ENCODE peak calls at places on chromosome 22, in nine cellular contexts. X is adipocyte; H is AG09309; E is neuronal stem cell; P is breast epithelium; O is heart left ventricle; U is H1; A is fibroblast of mammary gland; G is CD4-positive, CD25-positive, alpha-beta regulatory T cell. F is an unnamed sample.

GRCh38 chr22:46376908-46377565 is 41.5 kb downstream of the TRMU start:
- DNase-seq in E (no peak), H (no peak), U (no peak), O (no peak), X (no peak), P (no peak), G (no peak), A (no peak), F (no peak)

GRCh38 chr22:26835929-26836528 is 178.6 kb downstream of the MIAT start:
- DNase-seq in A (peak), G (peak), E (peak), P (no peak), O (no peak), U (peak), H (no peak), X (peak), F (no peak)

GRCh38 chr22:19121631-19122142 is 525 bp downstream of the DGCR2 start:
- DNase-seq in P (peak), A (no peak), O (peak), X (peak), U (peak), H (no peak), G (peak), E (peak), F (no peak)

GRCh38 chr22:25212337-25212736 is 7.1 kb upstream of the CRYBB2 start:
- DNase-seq in X (no peak), G (no peak), P (no peak), H (no peak), U (no peak), E (no peak), A (no peak), O (no peak), F (no peak)

GRCh38 chr22:31995046-31995445 is 48.0 kb upstream of the SLC5A1 start:
- DNase-seq in G (no peak), A (no peak), H (no peak), X (no peak), E (no peak), O (no peak), P (no peak), U (no peak), F (no peak)

GRCh38 chr22:25966448-25966913 is 202.8 kb upstream of the SEZ6L start:
- DNase-seq in A (no peak), E (no peak), O (no peak), X (no peak), U (no peak), P (no peak), H (no peak), G (peak), F (no peak)

GRCh38 chr22:24977370-24978230 is 25.1 kb downstream of the KIAA1671 start:
- DNase-seq in H (no peak), A (no peak), X (no peak), O (peak), U (peak), G (no peak), P (peak), E (no peak), F (no peak)

GRCh38 chr22:24523873-24524272 is 28.7 kb downstream of the UPB1 start:
- DNase-seq in G (no peak), E (no peak), U (no peak), O (no peak), H (no peak), P (no peak), X (peak), A (peak), F (peak)

GRCh38 chr22:46260038-46260437 is 3.1 kb downstream of the PKDREJ start:
- DNase-seq in A (no peak), O (no peak), P (no peak), U (no peak), X (no peak), H (no peak), E (no peak), G (no peak), F (no peak)

GRCh38 chr22:28864878-28865596 is 18.3 kb upstream of the ZNRF3 start:
- DNase-seq in A (no peak), G (no peak), O (no peak), P (no peak), U (no peak), E (no peak), H (no peak), X (no peak), F (no peak)

GRCh38 chr22:46777609-46777970 is 15.1 kb downstream of the TBC1D22A start:
- DNase-seq in X (no peak), U (no peak), H (no peak), A (no peak), E (no peak), P (no peak), O (peak), G (peak), F (no peak)

GRCh38 chr22:30416403-30416802 is 9.2 kb upstream of the MTFP1 start:
- DNase-seq in X (no peak), G (no peak), U (no peak), O (no peak), E (no peak), H (no peak), A (no peak), P (no peak), F (no peak)

GRCh38 chr22:18952022-18952421 is 15.9 kb upstream of the PRODH start:
- DNase-seq in G (no peak), U (no peak), X (no peak), H (no peak), A (no peak), P (no peak), O (peak), E (no peak), F (no peak)

GRCh38 chr22:31347251-31348008 is 1.3 kb upstream of the PATZ1 start:
- DNase-seq in E (peak), H (no peak), A (peak), O (peak), X (peak), U (peak), P (peak), G (peak), F (no peak)

GRCh38 chr22:32203181-32204105 is 1.4 kb downstream of the RFPL2 start:
- DNase-seq in H (no peak), E (no peak), O (no peak), G (no peak), U (peak), A (no peak), P (no peak), X (no peak), F (no peak)

GRCh38 chr22:31947296-31947695 is 3.0 kb downstream of the YWHAH start:
- DNase-seq in O (no peak), H (no peak), E (no peak), A (peak), G (peak), P (no peak), U (no peak), X (no peak), F (no peak)

GRCh38 chr22:36237462-36238347 is 1.6 kb downstream of the APOL2 start:
- DNase-seq in O (no peak), G (peak), P (no peak), E (no peak), A (peak), H (no peak), X (peak), U (no peak), F (no peak)

GRCh38 chr22:44735518-44736428 is 16.6 kb upstream of the ARHGAP8 start:
- DNase-seq in H (no peak), O (peak), P (no peak), X (peak), A (peak), E (peak), G (peak), U (peak), F (no peak)

GRCh38 chr22:28012811-28013460 is 93.9 kb upstream of the PITPNB start:
- DNase-seq in E (no peak), X (no peak), A (no peak), O (no peak), U (no peak), G (no peak), H (no peak), P (peak), F (no peak)

GRCh38 chr22:20211997-20212753 is 55.9 kb downstream of the RTN4R start:
- DNase-seq in P (peak), G (no peak), O (peak), X (no peak), U (no peak), A (peak), E (no peak), H (no peak), F (no peak)

GRCh38 chr22:29482726-29483125 is 2.7 kb downstream of the NEFH start:
- DNase-seq in E (no peak), P (no peak), G (no peak), A (no peak), H (no peak), O (no peak), X (no peak), U (no peak), F (no peak)

GRCh38 chr22:19884161-19884953 is 29.7 kb upstream of the GNB1L start:
- DNase-seq in E (no peak), G (no peak), H (no peak), P (no peak), O (no peak), A (no peak), U (no peak), X (no peak), F (no peak)

GRCh38 chr22:26502688-26503561 is 9.3 kb downstream of the TFIP11 start:
- DNase-seq in A (peak), U (peak), O (peak), G (peak), X (peak), H (no peak), E (peak), P (no peak), F (no peak)

GRCh38 chr22:22040908-22041307 is 58.3 kb upstream of the TOP3B start:
- DNase-seq in U (no peak), G (no peak), E (no peak), H (no peak), O (no peak), A (no peak), P (no peak), X (no peak), F (no peak)

GRCh38 chr22:22039286-22040074 is 56.9 kb upstream of the TOP3B start:
- DNase-seq in H (no peak), U (no peak), A (no peak), X (no peak), P (no peak), E (no peak), G (no peak), O (no peak), F (no peak)

GRCh38 chr22:22042009-22042408 is 59.4 kb upstream of the TOP3B start:
- DNase-seq in P (no peak), O (no peak), U (no peak), E (no peak), A (no peak), H (no peak), X (no peak), G (no peak), F (no peak)

GRCh38 chr22:22038178-22038880 is 55.7 kb upstream of the TOP3B start:
- DNase-seq in G (no peak), E (no peak), U (peak), O (no peak), A (no peak), P (no peak), X (no peak), H (no peak), F (no peak)

GRCh38 chr22:22040472-22040871 is 57.9 kb upstream of the TOP3B start:
- DNase-seq in P (no peak), G (no peak), O (no peak), U (no peak), E (no peak), X (no peak), A (no peak), H (no peak), F (no peak)
- H3K4me3 ChIP-seq in P (no peak), G (no peak), O (no peak), U (no peak), E (no peak), X (no peak), A (no peak), H (no peak), F (no peak)

DNA sequence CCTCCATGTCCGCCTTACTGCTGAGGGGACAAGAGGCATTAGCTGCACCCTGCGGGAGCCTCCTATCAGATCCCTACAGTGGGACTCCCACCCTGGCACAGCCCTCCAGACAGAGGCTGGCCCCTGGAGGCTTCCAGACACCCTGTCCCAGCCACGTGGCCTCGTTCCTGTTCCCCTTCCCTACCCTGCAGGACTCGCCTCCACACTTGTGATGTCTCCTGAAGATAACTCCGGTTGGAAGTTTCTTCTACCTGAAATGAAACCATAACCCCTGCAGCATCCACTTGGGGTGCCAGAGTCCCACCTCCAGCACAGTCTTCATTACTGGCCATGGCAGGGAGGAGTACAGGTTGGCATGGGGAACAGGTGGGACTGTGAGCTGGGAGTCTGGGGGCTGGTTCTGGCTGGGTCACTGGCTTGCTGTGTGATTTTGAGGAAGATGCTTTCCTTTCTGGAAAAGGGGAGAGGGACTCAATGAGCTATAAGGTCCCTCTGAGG is 4.9 kb upstream of the SH3BP1 start:
- DNase-seq in O (no peak), X (peak), P (no peak), A (no peak), G (peak), U (peak), E (no peak), H (no peak), F (no peak)
- H3K4me3 ChIP-seq in O (no peak), X (peak), P (peak), A (no peak), G (peak), U (no peak), E (no peak), H (no peak), F (no peak)

GRCh38 chr22:50169774-50170341 is 673 bp upstream of the PANX2 start:
- DNase-seq in U (no peak), A (no peak), O (no peak), H (no peak), G (peak), P (no peak), E (no peak), X (peak), F (no peak)

GRCh38 chr22:50170453-50171318 is at the start of gene PANX2:
- DNase-seq in P (no peak), X (peak), H (no peak), O (no peak), E (no peak), U (no peak), A (no peak), G (no peak), F (no peak)

GRCh38 chr22:50167689-50168489 is 2.6 kb upstream of the PANX2 start:
- DNase-seq in O (no peak), P (no peak), G (no peak), U (no peak), E (no peak), A (no peak), X (no peak), H (no peak), F (no peak)

GRCh38 chr22:50171319-50171964 is 911 bp downstream of the PANX2 start:
- DNase-seq in U (no peak), X (no peak), G (no peak), O (no peak), E (no peak), H (no peak), A (no peak), P (no peak), F (no peak)

DNA sequence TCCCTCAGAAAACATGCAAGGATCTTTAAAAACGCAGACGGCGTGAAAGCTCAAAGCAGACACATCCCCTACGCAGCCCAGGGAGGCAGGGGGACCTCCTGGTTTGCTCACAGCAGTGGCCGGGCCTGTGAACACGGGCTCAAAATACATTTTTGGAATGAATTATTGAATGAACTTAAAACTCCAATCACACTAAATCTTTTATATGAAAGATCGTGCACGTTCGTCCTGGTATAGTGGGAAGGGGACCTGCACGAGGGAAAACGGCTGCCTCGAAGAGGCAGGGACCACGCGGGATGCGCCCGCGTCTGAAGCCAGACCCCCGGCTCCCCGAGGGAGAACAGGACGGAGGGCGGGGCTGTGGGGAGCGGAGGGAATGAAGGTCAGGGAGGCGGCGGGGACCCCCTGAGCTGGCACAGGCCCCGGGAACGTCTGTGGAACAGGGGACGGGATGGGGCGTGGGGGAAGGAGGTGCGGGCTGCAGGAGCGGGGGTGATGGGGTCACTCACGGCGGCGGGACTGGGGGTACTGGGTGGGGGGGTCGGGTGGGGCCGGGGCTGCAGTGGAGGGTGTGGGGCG is 1.3 kb upstream of the PANX2 start:
- DNase-seq in U (no peak), X (no peak), G (no peak), H (no peak), O (no peak), P (no peak), E (no peak), A (no peak), F (no peak)
- H3K4me3 ChIP-seq in U (peak), X (no peak), G (no peak), H (no peak), O (no peak), P (peak), E (no peak), A (no peak), F (no peak)

GRCh38 chr22:48651981-48652538 is 1175.6 kb downstream of the BRD1 start:
- DNase-seq in E (no peak), A (no peak), O (no peak), P (no peak), U (no peak), X (no peak), G (no peak), H (no peak), F (no peak)

GRCh38 chr22:48649466-48649865 is 1178.2 kb downstream of the BRD1 start:
- DNase-seq in A (no peak), P (no peak), G (no peak), O (no peak), H (no peak), U (no peak), E (no peak), X (no peak), F (no peak)

GRCh38 chr22:48652796-48653195 is 1174.9 kb downstream of the BRD1 start:
- DNase-seq in U (no peak), E (no peak), X (no peak), P (no peak), H (no peak), O (no peak), A (no peak), G (no peak), F (no peak)

GRCh38 chr22:48650323-48651035 is 1177.2 kb downstream of the BRD1 start:
- DNase-seq in U (no peak), E (no peak), H (no peak), A (no peak), G (no peak), X (no peak), P (no peak), O (no peak), F (no peak)

GRCh38 chr22:48651036-48651890 is 1176.4 kb downstream of the BRD1 start:
- DNase-seq in O (no peak), X (no peak), A (no peak), P (no peak), H (no peak), E (no peak), U (no peak), G (no peak), F (no peak)
- H3K4me3 ChIP-seq in O (no peak), X (no peak), A (no peak), P (no peak), H (no peak), E (no peak), U (no peak), G (no peak), F (no peak)

DNA sequence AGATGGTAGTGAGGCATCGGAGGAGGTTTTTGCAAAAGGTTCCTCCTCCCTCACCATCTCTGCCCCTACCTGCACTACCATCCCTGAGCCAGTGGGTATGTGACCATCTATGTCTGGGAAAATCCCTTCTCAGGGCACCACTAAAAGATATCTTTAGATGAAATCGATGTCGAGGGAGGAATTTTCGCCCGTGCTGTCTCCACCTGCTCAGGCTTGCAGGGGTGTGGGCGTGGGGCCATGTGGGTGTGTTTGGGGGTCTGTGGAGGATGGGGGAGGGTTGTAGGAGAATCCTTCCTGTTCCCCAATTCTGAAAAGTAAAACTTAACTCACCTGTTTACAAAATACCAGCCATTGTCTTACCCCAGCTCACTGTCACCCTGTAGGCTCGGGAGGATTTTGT is 12.4 kb downstream of the MPPED1 start:
- DNase-seq in A (no peak), H (no peak), P (no peak), G (no peak), O (no peak), X (no peak), E (no peak), U (no peak), F (no peak)
- H3K4me3 ChIP-seq in A (no peak), H (no peak), P (no peak), G (no peak), O (no peak), X (no peak), E (no peak), U (no peak), F (no peak)

GRCh38 chr22:42881982-42882656 is 25.0 kb upstream of the ARFGAP3 start:
- DNase-seq in U (no peak), X (no peak), A (no peak), P (no peak), O (no peak), E (no peak), G (no peak), H (no peak), F (no peak)
- H3K4me3 ChIP-seq in U (no peak), X (no peak), A (no peak), P (no peak), O (no peak), E (no peak), G (no peak), H (no peak), F (no peak)

GRCh38 chr22:40621309-40622151 is 15.0 kb downstream of the MRTFA start:
- DNase-seq in X (no peak), O (no peak), G (no peak), U (no peak), E (no peak), A (no peak), H (no peak), P (no peak), F (no peak)

GRCh38 chr22:40620464-40621046 is 16.0 kb downstream of the MRTFA start:
- DNase-seq in P (no peak), A (peak), H (no peak), E (no peak), X (no peak), G (no peak), O (no peak), U (no peak), F (no peak)

GRCh38 chr22:40613025-40613424 is 23.5 kb downstream of the MRTFA start:
- DNase-seq in X (no peak), G (no peak), U (no peak), A (no peak), H (no peak), P (no peak), E (no peak), O (no peak), F (no peak)

GRCh38 chr22:40616578-40616977 is 19.9 kb downstream of the MRTFA start:
- DNase-seq in H (no peak), A (no peak), X (no peak), P (no peak), O (no peak), E (no peak), U (no peak), G (no peak), F (no peak)

GRCh38 chr22:40618400-40618799 is 18.1 kb downstream of the MRTFA start:
- DNase-seq in E (no peak), P (no peak), G (no peak), H (no peak), U (no peak), X (no peak), A (no peak), O (no peak), F (no peak)
- H3K4me3 ChIP-seq in E (no peak), P (no peak), G (no peak), H (no peak), U (no peak), X (no peak), A (no peak), O (no peak), F (no peak)